ENCODE peak calls at places on chromosome 2, in ten cellular contexts. One of them, this sample, is unnamed.
A peak's percentile ranks its signal among the peaks of the same experiment; 100 is the strongest.

GRCh38 chr2:120007851-120008250 is 5.0 kb upstream of the EPB41L5 start:
- DNase-seq in adrenal gland: no peak
- DNase-seq in posterior vena cava: no peak
- DNase-seq in Panc1: no peak
- DNase-seq in hepatic stellate cell: no peak
- DNase-seq in T follicular helper cell: no peak
- DNase-seq in COLO829: no peak
- DNase-seq in upper lobe of right lung: no peak
- DNase-seq in astrocyte of the spinal cord: no peak
- DNase-seq in SIG-M5: no peak
- DNase-seq in this sample: no peak

GRCh38 chr2:189559579-189560272 is 20.9 kb downstream of the SLC40A1 start:
- DNase-seq in astrocyte of the spinal cord: no peak
- DNase-seq in T follicular helper cell: no peak
- DNase-seq in SIG-M5: no peak
- DNase-seq in posterior vena cava: no peak
- DNase-seq in COLO829: no peak
- DNase-seq in hepatic stellate cell: no peak
- DNase-seq in adrenal gland: peak; percentile 79
- DNase-seq in Panc1: no peak
- DNase-seq in upper lobe of right lung: no peak
- DNase-seq in this sample: no peak

GRCh38 chr2:26556309-26557243 is 78.7 kb upstream of the OTOF start:
- DNase-seq in T follicular helper cell: no peak
- DNase-seq in SIG-M5: no peak
- DNase-seq in posterior vena cava: peak; percentile 72
- DNase-seq in astrocyte of the spinal cord: no peak
- DNase-seq in COLO829: no peak
- DNase-seq in hepatic stellate cell: no peak
- DNase-seq in Panc1: no peak
- DNase-seq in adrenal gland: no peak
- DNase-seq in upper lobe of right lung: peak; percentile 47
- DNase-seq in this sample: peak; percentile 46

GRCh38 chr2:12044857-12045256 is 298.4 kb downstream of the LPIN1 start:
- DNase-seq in hepatic stellate cell: no peak
- DNase-seq in T follicular helper cell: no peak
- DNase-seq in SIG-M5: no peak
- DNase-seq in COLO829: no peak
- DNase-seq in adrenal gland: no peak
- DNase-seq in upper lobe of right lung: no peak
- DNase-seq in astrocyte of the spinal cord: no peak
- DNase-seq in posterior vena cava: no peak
- DNase-seq in Panc1: no peak
- DNase-seq in this sample: no peak

GRCh38 chr2:202780514-202781021 is 91.0 kb downstream of the ICA1L start:
- DNase-seq in posterior vena cava: no peak
- DNase-seq in SIG-M5: no peak
- DNase-seq in upper lobe of right lung: no peak
- DNase-seq in astrocyte of the spinal cord: peak; percentile 43
- DNase-seq in adrenal gland: no peak
- DNase-seq in T follicular helper cell: no peak
- DNase-seq in COLO829: no peak
- DNase-seq in hepatic stellate cell: no peak
- DNase-seq in Panc1: peak; percentile 57
- DNase-seq in this sample: no peak

GRCh38 chr2:138059967-138060635 is 95.8 kb downstream of the HNMT start:
- DNase-seq in SIG-M5: no peak
- DNase-seq in upper lobe of right lung: no peak
- DNase-seq in T follicular helper cell: no peak
- DNase-seq in Panc1: no peak
- DNase-seq in posterior vena cava: peak; percentile 92
- DNase-seq in adrenal gland: peak; percentile 79
- DNase-seq in hepatic stellate cell: peak; percentile 12
- DNase-seq in COLO829: peak; percentile 27
- DNase-seq in astrocyte of the spinal cord: peak; percentile 57
- DNase-seq in this sample: no peak

GRCh38 chr2:203394519-203395227 is 66.5 kb downstream of the ABI2 start:
- DNase-seq in posterior vena cava: no peak
- DNase-seq in SIG-M5: no peak
- DNase-seq in adrenal gland: no peak
- DNase-seq in hepatic stellate cell: no peak
- DNase-seq in COLO829: no peak
- DNase-seq in Panc1: no peak
- DNase-seq in T follicular helper cell: no peak
- DNase-seq in astrocyte of the spinal cord: no peak
- DNase-seq in upper lobe of right lung: no peak
- DNase-seq in this sample: no peak

GRCh38 chr2:140344842-140345241 is 1564.7 kb upstream of the NXPH2 start:
- DNase-seq in upper lobe of right lung: no peak
- DNase-seq in T follicular helper cell: no peak
- DNase-seq in hepatic stellate cell: no peak
- DNase-seq in COLO829: no peak
- DNase-seq in posterior vena cava: no peak
- DNase-seq in Panc1: no peak
- DNase-seq in astrocyte of the spinal cord: no peak
- DNase-seq in SIG-M5: no peak
- DNase-seq in adrenal gland: no peak
- DNase-seq in this sample: no peak

GRCh38 chr2:108215794-108216211 is 24.0 kb upstream of the SULT1C3 start:
- DNase-seq in SIG-M5: no peak
- DNase-seq in Panc1: no peak
- DNase-seq in posterior vena cava: no peak
- DNase-seq in T follicular helper cell: no peak
- DNase-seq in adrenal gland: no peak
- DNase-seq in hepatic stellate cell: peak; percentile 32
- DNase-seq in upper lobe of right lung: peak; percentile 46
- DNase-seq in astrocyte of the spinal cord: peak; percentile 42
- DNase-seq in COLO829: peak; percentile 22
- DNase-seq in this sample: no peak

GRCh38 chr2:194867328-194867727 is 789.7 kb upstream of the SLC39A10 start:
- DNase-seq in hepatic stellate cell: no peak
- DNase-seq in Panc1: no peak
- DNase-seq in T follicular helper cell: no peak
- DNase-seq in astrocyte of the spinal cord: peak; percentile 27
- DNase-seq in COLO829: peak; percentile 4
- DNase-seq in posterior vena cava: no peak
- DNase-seq in adrenal gland: peak; percentile 12
- DNase-seq in SIG-M5: no peak
- DNase-seq in upper lobe of right lung: no peak
- DNase-seq in this sample: no peak

GRCh38 chr2:100786297-100786658 is 33.7 kb upstream of the NPAS2 start:
- DNase-seq in SIG-M5: no peak
- DNase-seq in Panc1: no peak
- DNase-seq in T follicular helper cell: no peak
- DNase-seq in posterior vena cava: no peak
- DNase-seq in adrenal gland: peak; percentile 30
- DNase-seq in upper lobe of right lung: peak; percentile 72
- DNase-seq in astrocyte of the spinal cord: peak; percentile 91
- DNase-seq in hepatic stellate cell: peak; percentile 77
- DNase-seq in COLO829: peak; percentile 78
- DNase-seq in this sample: no peak

GRCh38 chr2:7707723-7708122 is 790.5 kb downstream of the RNF144A start:
- DNase-seq in posterior vena cava: no peak
- DNase-seq in T follicular helper cell: no peak
- DNase-seq in upper lobe of right lung: no peak
- DNase-seq in adrenal gland: no peak
- DNase-seq in Panc1: no peak
- DNase-seq in astrocyte of the spinal cord: peak; percentile 62
- DNase-seq in hepatic stellate cell: no peak
- DNase-seq in SIG-M5: no peak
- DNase-seq in COLO829: no peak
- DNase-seq in this sample: no peak

GRCh38 chr2:193868833-193869232 is 1674.1 kb upstream of the TMEFF2 start:
- DNase-seq in T follicular helper cell: no peak
- DNase-seq in COLO829: no peak
- DNase-seq in astrocyte of the spinal cord: no peak
- DNase-seq in posterior vena cava: no peak
- DNase-seq in hepatic stellate cell: no peak
- DNase-seq in SIG-M5: no peak
- DNase-seq in adrenal gland: no peak
- DNase-seq in upper lobe of right lung: no peak
- DNase-seq in Panc1: no peak
- DNase-seq in this sample: no peak

GRCh38 chr2:26925100-26925791 is 45.2 kb upstream of the MAPRE3 start:
- DNase-seq in COLO829: no peak
- DNase-seq in SIG-M5: no peak
- DNase-seq in hepatic stellate cell: no peak
- DNase-seq in adrenal gland: no peak
- DNase-seq in posterior vena cava: no peak
- DNase-seq in astrocyte of the spinal cord: no peak
- DNase-seq in upper lobe of right lung: no peak
- DNase-seq in T follicular helper cell: no peak
- DNase-seq in Panc1: no peak
- DNase-seq in this sample: no peak

GRCh38 chr2:197356136-197356535 is 45.6 kb upstream of the ANKRD44 start:
- DNase-seq in adrenal gland: no peak
- DNase-seq in astrocyte of the spinal cord: no peak
- DNase-seq in COLO829: no peak
- DNase-seq in SIG-M5: no peak
- DNase-seq in posterior vena cava: no peak
- DNase-seq in upper lobe of right lung: no peak
- DNase-seq in hepatic stellate cell: peak; percentile 17
- DNase-seq in T follicular helper cell: no peak
- DNase-seq in Panc1: no peak
- DNase-seq in this sample: no peak

GRCh38 chr2:240139011-240139441 is 1.4 kb downstream of the OTOS start:
- DNase-seq in upper lobe of right lung: peak; percentile 51
- DNase-seq in posterior vena cava: peak; percentile 73
- DNase-seq in astrocyte of the spinal cord: no peak
- DNase-seq in T follicular helper cell: no peak
- DNase-seq in adrenal gland: no peak
- DNase-seq in Panc1: no peak
- DNase-seq in SIG-M5: no peak
- DNase-seq in COLO829: no peak
- DNase-seq in hepatic stellate cell: no peak
- DNase-seq in this sample: no peak

GRCh38 chr2:64987001-64987962 is 1.9 kb upstream of the SLC1A4 start:
- DNase-seq in adrenal gland: no peak
- DNase-seq in COLO829: peak; percentile 62
- DNase-seq in SIG-M5: no peak
- DNase-seq in hepatic stellate cell: peak; percentile 39
- DNase-seq in T follicular helper cell: no peak
- DNase-seq in posterior vena cava: no peak
- DNase-seq in Panc1: no peak
- DNase-seq in upper lobe of right lung: no peak
- DNase-seq in astrocyte of the spinal cord: peak; percentile 39
- DNase-seq in this sample: no peak

GRCh38 chr2:139165599-139165998 is 385.4 kb upstream of the NXPH2 start:
- DNase-seq in upper lobe of right lung: no peak
- DNase-seq in adrenal gland: no peak
- DNase-seq in COLO829: no peak
- DNase-seq in T follicular helper cell: no peak
- DNase-seq in Panc1: no peak
- DNase-seq in SIG-M5: no peak
- DNase-seq in astrocyte of the spinal cord: no peak
- DNase-seq in hepatic stellate cell: no peak
- DNase-seq in posterior vena cava: no peak
- DNase-seq in this sample: no peak

GRCh38 chr2:20013061-20013721 is 723 bp upstream of the MATN3 start:
- DNase-seq in Panc1: no peak
- DNase-seq in T follicular helper cell: no peak
- DNase-seq in adrenal gland: no peak
- DNase-seq in upper lobe of right lung: no peak
- DNase-seq in posterior vena cava: no peak
- DNase-seq in hepatic stellate cell: no peak
- DNase-seq in SIG-M5: no peak
- DNase-seq in COLO829: no peak
- DNase-seq in astrocyte of the spinal cord: peak; percentile 38
- DNase-seq in this sample: no peak

GRCh38 chr2:226995625-226996041 is 159.8 kb downstream of the RHBDD1 start:
- DNase-seq in SIG-M5: no peak
- DNase-seq in Panc1: no peak
- DNase-seq in T follicular helper cell: no peak
- DNase-seq in posterior vena cava: no peak
- DNase-seq in upper lobe of right lung: no peak
- DNase-seq in adrenal gland: peak; percentile 94
- DNase-seq in COLO829: no peak
- DNase-seq in astrocyte of the spinal cord: peak; percentile 97
- DNase-seq in hepatic stellate cell: peak; percentile 70
- DNase-seq in this sample: no peak

GRCh38 chr2:46385786-46386577 is 88.8 kb downstream of the EPAS1 start:
- DNase-seq in astrocyte of the spinal cord: no peak
- DNase-seq in T follicular helper cell: no peak
- DNase-seq in adrenal gland: no peak
- DNase-seq in upper lobe of right lung: no peak
- DNase-seq in COLO829: no peak
- DNase-seq in posterior vena cava: no peak
- DNase-seq in hepatic stellate cell: no peak
- DNase-seq in Panc1: no peak
- DNase-seq in SIG-M5: peak; percentile 56
- DNase-seq in this sample: no peak

GRCh38 chr2:23427976-23428375 is 43.0 kb downstream of the KLHL29 start:
- DNase-seq in T follicular helper cell: no peak
- DNase-seq in SIG-M5: no peak
- DNase-seq in upper lobe of right lung: no peak
- DNase-seq in hepatic stellate cell: no peak
- DNase-seq in COLO829: no peak
- DNase-seq in posterior vena cava: no peak
- DNase-seq in Panc1: no peak
- DNase-seq in astrocyte of the spinal cord: no peak
- DNase-seq in adrenal gland: no peak
- DNase-seq in this sample: no peak

GRCh38 chr2:147715807-147716206 is 129.0 kb upstream of the ACVR2A start:
- DNase-seq in COLO829: no peak
- DNase-seq in upper lobe of right lung: no peak
- DNase-seq in SIG-M5: no peak
- DNase-seq in T follicular helper cell: no peak
- DNase-seq in posterior vena cava: no peak
- DNase-seq in hepatic stellate cell: no peak
- DNase-seq in adrenal gland: no peak
- DNase-seq in astrocyte of the spinal cord: no peak
- DNase-seq in Panc1: no peak
- DNase-seq in this sample: no peak

GRCh38 chr2:235133837-235134236 is 182.0 kb downstream of the SH3BP4 start:
- DNase-seq in Panc1: no peak
- DNase-seq in T follicular helper cell: no peak
- DNase-seq in upper lobe of right lung: no peak
- DNase-seq in astrocyte of the spinal cord: no peak
- DNase-seq in SIG-M5: no peak
- DNase-seq in hepatic stellate cell: no peak
- DNase-seq in adrenal gland: no peak
- DNase-seq in posterior vena cava: no peak
- DNase-seq in COLO829: no peak
- DNase-seq in this sample: no peak

GRCh38 chr2:6773007-6773693 is 92.6 kb downstream of the CMPK2 start:
- DNase-seq in T follicular helper cell: peak; percentile 41
- DNase-seq in astrocyte of the spinal cord: peak; percentile 27
- DNase-seq in COLO829: peak; percentile 16
- DNase-seq in Panc1: peak; percentile 22
- DNase-seq in SIG-M5: no peak
- DNase-seq in hepatic stellate cell: peak; percentile 44
- DNase-seq in upper lobe of right lung: peak; percentile 86
- DNase-seq in posterior vena cava: peak; percentile 86
- DNase-seq in adrenal gland: peak; percentile 21
- DNase-seq in this sample: peak; percentile 71

GRCh38 chr2:96503637-96504243 is 1.4 kb downstream of the NEURL3 start:
- DNase-seq in T follicular helper cell: no peak
- DNase-seq in SIG-M5: no peak
- DNase-seq in Panc1: no peak
- DNase-seq in COLO829: no peak
- DNase-seq in astrocyte of the spinal cord: no peak
- DNase-seq in adrenal gland: no peak
- DNase-seq in hepatic stellate cell: no peak
- DNase-seq in posterior vena cava: no peak
- DNase-seq in upper lobe of right lung: no peak
- DNase-seq in this sample: no peak

GRCh38 chr2:156456616-156457015 is 20.4 kb downstream of the GPD2 start:
- DNase-seq in SIG-M5: no peak
- DNase-seq in upper lobe of right lung: no peak
- DNase-seq in T follicular helper cell: no peak
- DNase-seq in COLO829: no peak
- DNase-seq in hepatic stellate cell: no peak
- DNase-seq in posterior vena cava: no peak
- DNase-seq in Panc1: no peak
- DNase-seq in astrocyte of the spinal cord: peak; percentile 58
- DNase-seq in adrenal gland: no peak
- DNase-seq in this sample: no peak

GRCh38 chr2:152038451-152038958 is 60.3 kb downstream of the CACNB4 start:
- DNase-seq in SIG-M5: no peak
- DNase-seq in COLO829: no peak
- DNase-seq in hepatic stellate cell: no peak
- DNase-seq in T follicular helper cell: no peak
- DNase-seq in posterior vena cava: peak; percentile 82
- DNase-seq in Panc1: no peak
- DNase-seq in astrocyte of the spinal cord: no peak
- DNase-seq in adrenal gland: peak; percentile 52
- DNase-seq in upper lobe of right lung: no peak
- DNase-seq in this sample: peak; percentile 73